ENCODE peak calls at places on chromosomes 6 and 20, in seven cellular contexts. O, W, J, X, L, Q and P are unnamed samples. For H3K4me1, the result is how much of the 10 kb centered on the place peaks cover.

GRCh38 chr20:43243672-43244269 is 54.1 kb upstream of the PTPRT start:
- DNase-seq in W (no peak), O (no peak), Q (no peak), J (peak), X (peak), L (no peak), P (no peak)

GRCh38 chr6:3698021-3698420 is 53.5 kb downstream of the PXDC1 start:
- DNase-seq in O (no peak), X (no peak), Q (no peak), W (peak), L (no peak), J (no peak), P (no peak)

GRCh38 chr20:51526105-51526470 is 16.4 kb downstream of the NFATC2 start:
- DNase-seq in X (no peak), J (no peak), W (no peak), O (no peak), L (no peak), Q (no peak), P (no peak)

GRCh38 chr6:161694995-161695394 is 421.1 kb upstream of the AGPAT4 start:
- DNase-seq in X (peak), Q (no peak), L (peak), W (no peak), O (no peak), J (peak), P (no peak)

GRCh38 chr6:104633125-104633524 is 226.6 kb downstream of the HACE1 start:
- DNase-seq in O (no peak), X (no peak), W (no peak), J (no peak), L (no peak), Q (no peak), P (no peak)

GRCh38 chr20:57831326-57831991 is 121.6 kb upstream of the PMEPA1 start:
- DNase-seq in L (no peak), Q (no peak), W (no peak), X (no peak), O (no peak), J (no peak), P (no peak)

GRCh38 chr6:130666796-130667195 is 160.4 kb upstream of the SMLR1 start:
- DNase-seq in L (no peak), O (no peak), W (no peak), J (no peak), X (no peak), Q (no peak), P (no peak)

GRCh38 chr6:154543638-154544037 is 33.2 kb upstream of the CNKSR3 start:
- DNase-seq in O (no peak), L (no peak), J (no peak), X (no peak), W (peak), Q (no peak), P (no peak)

GRCh38 chr6:6604566-6604965 is 16.0 kb downstream of the LY86 start:
- DNase-seq in L (no peak), O (no peak), X (no peak), W (no peak), J (no peak), Q (no peak), P (no peak)

GRCh38 chr20:49352821-49353220 is 75.0 kb upstream of the ZNFX1 start:
- DNase-seq in O (no peak), L (no peak), W (no peak), J (no peak), X (no peak), Q (no peak), P (no peak)

GRCh38 chr20:43102394-43102793 is 87.3 kb downstream of the PTPRT start:
- DNase-seq in X (no peak), J (no peak), O (no peak), Q (no peak), W (no peak), L (peak), P (no peak)

GRCh38 chr6:89661559-89661958 is 23.0 kb upstream of the LYRM2 start:
- DNase-seq in J (no peak), O (no peak), W (no peak), L (no peak), Q (no peak), X (no peak), P (no peak)

GRCh38 chr20:831251-831650 is 2.3 kb upstream of the FAM110A start:
- DNase-seq in Q (no peak), L (no peak), O (no peak), W (no peak), J (no peak), X (no peak), P (no peak)

GRCh38 chr6:11425431-11425871 is 112.1 kb upstream of the TMEM170B start:
- DNase-seq in X (no peak), Q (no peak), W (no peak), O (no peak), J (no peak), L (peak), P (no peak)

GRCh38 chr6:113203135-113203534 is 654.0 kb upstream of the MARCKS start:
- DNase-seq in X (no peak), O (no peak), L (no peak), Q (no peak), J (no peak), W (no peak), P (no peak)

GRCh38 chr20:63382551-63383300 is 21.6 kb upstream of the CHRNA4 start:
- DNase-seq in J (no peak), Q (no peak), X (no peak), L (no peak), O (no peak), W (no peak), P (no peak)

GRCh38 chr6:129497591-129498555 is 212.1 kb downstream of the ARHGAP18 start:
- DNase-seq in W (peak), L (no peak), O (no peak), X (no peak), Q (no peak), J (no peak), P (no peak)
- H3K4me1 ChIP-seq in W (under half), L (under half), O (half or more), X (under half), Q (under half), J (under half), P (under half)

DNA sequence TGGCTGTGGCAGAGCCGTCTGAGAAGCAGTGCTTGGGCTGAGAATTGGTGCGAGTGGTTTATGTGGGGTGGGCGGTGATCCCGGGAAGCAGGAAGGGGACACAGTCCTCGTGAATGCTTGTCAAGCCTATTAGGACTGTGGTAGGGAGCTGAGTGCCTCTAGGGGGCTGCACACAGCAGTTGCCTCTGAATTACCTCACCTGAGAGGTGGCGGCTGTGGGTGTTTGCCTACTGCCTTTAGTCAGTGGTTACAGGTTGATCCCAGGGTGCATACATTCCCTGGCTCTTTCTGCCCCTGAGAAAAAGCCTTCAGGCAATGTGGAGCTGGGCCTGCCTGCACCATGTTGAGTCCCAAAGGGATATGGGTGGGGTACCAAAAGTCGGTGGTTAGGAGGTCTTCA is 5.2 kb downstream of the AP5S1 start:
- DNase-seq in J (no peak), Q (no peak), O (no peak), W (no peak), X (no peak), L (peak), P (no peak)
- H3K4me1 ChIP-seq in J (under half), Q (under half), O (under half), W (under half), X (under half), L (under half), P (under half)

GRCh38 chr6:109791301-109791700 is 100.2 kb downstream of the FIG4 start:
- DNase-seq in O (no peak), L (peak), J (no peak), W (peak), X (no peak), Q (no peak), P (no peak)

GRCh38 chr6:109793015-109793414 is 101.9 kb downstream of the FIG4 start:
- DNase-seq in W (no peak), O (no peak), X (no peak), L (no peak), Q (no peak), J (no peak), P (no peak)

GRCh38 chr6:109787312-109787711 is 96.2 kb downstream of the FIG4 start:
- DNase-seq in Q (no peak), L (no peak), X (no peak), J (no peak), W (no peak), O (no peak), P (no peak)

GRCh38 chr6:109788687-109789086 is 97.6 kb downstream of the FIG4 start:
- DNase-seq in Q (no peak), X (no peak), W (no peak), O (no peak), L (no peak), J (no peak), P (no peak)

DNA sequence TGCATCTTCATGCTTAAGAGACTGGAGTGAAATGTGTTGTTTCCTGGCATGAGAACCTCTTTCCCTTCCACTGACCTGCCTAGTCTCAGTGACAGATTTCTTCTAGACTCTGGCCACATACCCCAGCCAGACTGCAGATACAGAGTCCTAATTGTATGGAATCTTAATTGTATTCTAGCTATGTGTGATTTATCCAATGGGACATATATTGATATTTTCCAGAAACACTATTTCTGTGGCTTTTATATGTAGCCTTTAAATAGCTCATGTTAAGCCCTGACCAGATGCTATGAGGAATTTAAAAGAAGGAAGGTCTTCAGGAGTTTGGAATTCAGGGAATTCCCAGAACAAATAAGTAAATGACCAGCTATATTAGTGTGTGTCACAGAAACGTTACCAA is 99.0 kb downstream of the FIG4 start:
- DNase-seq in W (peak), L (peak), Q (no peak), J (no peak), O (no peak), X (no peak), P (no peak)
- H3K4me1 ChIP-seq in W (under half), L (under half), Q (under half), J (under half), O (under half), X (under half), P (under half)

DNA sequence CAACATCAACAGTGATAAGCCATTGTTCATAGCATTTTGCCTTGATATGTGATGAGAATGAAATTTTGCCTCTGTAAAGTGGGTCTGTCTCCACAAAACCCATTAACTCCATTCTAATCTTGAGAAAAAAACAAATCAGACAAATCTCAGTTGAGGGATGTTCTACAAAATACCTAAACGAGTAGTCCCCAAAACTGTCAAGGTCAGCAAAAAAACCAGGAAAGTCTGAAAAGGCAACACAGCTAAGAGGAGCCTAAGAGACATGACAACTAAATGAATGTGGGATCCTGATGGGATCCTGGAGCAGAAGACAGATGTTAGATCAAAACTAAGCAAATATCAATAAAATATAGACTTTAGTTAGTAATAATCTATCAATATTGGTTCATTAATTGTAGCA is 431.6 kb upstream of the SPTLC3 start:
- DNase-seq in X (no peak), O (no peak), W (no peak), Q (no peak), J (no peak), L (no peak), P (no peak)
- H3K4me1 ChIP-seq in X (under half), O (under half), W (under half), Q (under half), J (under half), L (under half), P (under half)

DNA sequence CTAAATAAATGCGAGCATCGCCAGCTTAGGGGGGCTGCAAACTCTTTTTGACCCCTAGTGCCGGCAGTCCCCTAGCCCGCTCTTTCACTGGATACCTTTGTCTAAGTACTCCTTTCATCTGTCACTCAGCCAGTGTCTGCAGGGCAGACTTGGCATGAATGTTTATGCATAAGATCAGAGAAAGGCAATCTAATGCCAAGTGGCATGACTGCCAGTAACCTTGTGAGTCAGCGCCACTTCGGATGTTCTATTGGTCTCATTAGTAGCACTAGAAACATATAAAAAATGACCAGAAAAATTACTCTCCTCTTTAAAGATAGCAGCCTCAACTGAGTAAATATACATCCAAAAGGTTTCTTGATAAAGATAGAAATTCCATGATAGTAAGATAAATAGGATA is 192.2 kb downstream of the TBC1D32 start:
- DNase-seq in L (no peak), J (no peak), W (no peak), O (no peak), X (no peak), Q (no peak), P (no peak)
- H3K4me1 ChIP-seq in L (under half), J (under half), W (under half), O (under half), X (under half), Q (under half), P (under half)

GRCh38 chr6:139654309-139654708 is 279.9 kb upstream of the CITED2 start:
- DNase-seq in X (no peak), Q (no peak), L (no peak), O (no peak), W (no peak), J (no peak), P (no peak)

GRCh38 chr6:139653136-139653535 is 278.7 kb upstream of the CITED2 start:
- DNase-seq in O (no peak), J (no peak), W (no peak), X (no peak), Q (no peak), L (peak), P (no peak)

GRCh38 chr6:139657121-139657520 is 282.7 kb upstream of the CITED2 start:
- DNase-seq in W (no peak), X (no peak), Q (no peak), L (no peak), O (no peak), J (no peak), P (no peak)

GRCh38 chr6:139654888-139655782 is 280.7 kb upstream of the CITED2 start:
- DNase-seq in L (peak), W (no peak), J (no peak), Q (no peak), X (no peak), O (no peak), P (no peak)

DNA sequence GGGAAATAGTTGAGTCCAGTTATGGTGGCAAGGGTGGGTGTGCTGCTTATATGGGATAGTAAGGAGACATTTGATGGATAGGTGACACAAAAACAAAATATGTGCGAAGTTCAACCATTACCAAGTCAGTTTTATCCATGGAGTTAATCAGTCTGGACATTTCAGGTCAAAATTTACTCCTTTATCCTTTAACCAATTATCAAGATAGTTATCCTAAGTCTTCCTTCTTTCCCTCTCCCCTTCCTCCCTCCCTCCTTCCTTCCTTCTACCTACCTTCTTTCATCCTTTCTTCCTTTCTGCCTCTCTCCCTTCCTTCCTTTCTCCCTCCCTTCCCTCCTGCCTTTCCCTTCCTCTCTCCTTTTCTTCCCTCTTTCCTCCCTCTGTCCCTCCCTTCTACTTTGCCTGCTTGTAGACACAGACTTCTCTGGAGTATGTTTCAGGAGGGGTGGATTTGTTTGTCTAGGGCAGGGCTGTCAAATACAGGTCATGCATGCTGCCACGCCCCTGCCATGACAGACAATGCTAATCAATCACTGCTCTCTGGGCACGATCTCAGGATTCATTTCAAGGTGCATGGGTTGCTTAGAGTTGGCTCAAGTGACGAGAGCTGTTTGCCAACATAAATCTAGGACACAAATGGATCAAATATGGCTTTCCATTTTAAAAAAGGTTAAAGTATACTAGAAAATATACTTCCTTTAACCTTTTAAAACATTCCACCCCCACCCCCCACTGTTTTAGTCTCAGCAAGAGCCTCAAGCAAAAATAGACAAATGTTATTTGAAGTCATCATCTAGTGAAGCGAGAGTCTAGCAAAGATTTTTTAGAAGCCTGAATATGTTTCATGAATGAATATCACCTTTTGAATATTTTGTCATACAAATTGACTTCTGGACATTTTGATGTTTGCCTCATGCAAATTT is 281.6 kb upstream of the CITED2 start:
- DNase-seq in W (no peak), Q (no peak), O (no peak), X (peak), L (no peak), J (no peak), P (no peak)
- H3K4me1 ChIP-seq in W (under half), Q (under half), O (under half), X (under half), L (under half), J (under half), P (under half)

GRCh38 chr6:40932366-40932765 is 106.7 kb downstream of the UNC5CL start:
- DNase-seq in X (no peak), J (no peak), L (no peak), W (peak), O (no peak), Q (no peak), P (no peak)
- H3K4me1 ChIP-seq in X (under half), J (under half), L (under half), W (under half), O (under half), Q (under half), P (under half)